ENCODE peak calls at places on chromosomes 3 and 15, in nine cellular contexts. One of them, this sample, is unnamed.

GRCh38 chr3:40924559-40925058 is 274.7 kb upstream of the CTNNB1 start:
- DNase-seq in adrenal gland: no peak
- DNase-seq in fibroblast of lung: no peak
- DNase-seq in body of pancreas: peak; percentile 41
- DNase-seq in prostate gland: no peak
- DNase-seq in stomach: no peak
- DNase-seq in vagina: no peak
- DNase-seq in breast epithelium: no peak
- DNase-seq in psoas muscle: no peak
- DNase-seq in this sample: no peak

GRCh38 chr3:124999897-125000296 is 55.9 kb downstream of the HEG1 start:
- DNase-seq in adrenal gland: no peak
- DNase-seq in fibroblast of lung: no peak
- DNase-seq in body of pancreas: peak; percentile 63
- DNase-seq in prostate gland: no peak
- DNase-seq in stomach: no peak
- DNase-seq in vagina: no peak
- DNase-seq in breast epithelium: no peak
- DNase-seq in psoas muscle: no peak
- DNase-seq in this sample: no peak

GRCh38 chr15:45454825-45455224 is 67.7 kb downstream of the SLC30A4 start:
- DNase-seq in adrenal gland: peak; percentile 26
- DNase-seq in fibroblast of lung: peak; percentile 96
- DNase-seq in body of pancreas: peak; percentile 39
- DNase-seq in prostate gland: peak; percentile 66
- DNase-seq in stomach: peak; percentile 86
- DNase-seq in vagina: no peak
- DNase-seq in breast epithelium: peak; percentile 92
- DNase-seq in psoas muscle: peak; percentile 67
- DNase-seq in this sample: peak; percentile 75

GRCh38 chr3:144643778-144644191 is 672.2 kb downstream of the DIPK2A start:
- DNase-seq in adrenal gland: no peak
- DNase-seq in fibroblast of lung: peak; percentile 56
- DNase-seq in body of pancreas: no peak
- DNase-seq in prostate gland: no peak
- DNase-seq in stomach: no peak
- DNase-seq in vagina: no peak
- DNase-seq in breast epithelium: no peak
- DNase-seq in psoas muscle: no peak
- DNase-seq in this sample: no peak

GRCh38 chr3:102229062-102229655 is 205.7 kb upstream of the ZPLD1 start:
- DNase-seq in adrenal gland: peak; percentile 64
- DNase-seq in fibroblast of lung: peak; percentile 73
- DNase-seq in body of pancreas: peak; percentile 75
- DNase-seq in prostate gland: peak; percentile 71
- DNase-seq in stomach: peak; percentile 80
- DNase-seq in vagina: no peak
- DNase-seq in breast epithelium: peak; percentile 74
- DNase-seq in psoas muscle: peak; percentile 72
- DNase-seq in this sample: peak; percentile 89

GRCh38 chr3:147656023-147656422 is 246.9 kb downstream of the ZIC1 start:
- DNase-seq in adrenal gland: no peak
- DNase-seq in fibroblast of lung: no peak
- DNase-seq in body of pancreas: no peak
- DNase-seq in prostate gland: no peak
- DNase-seq in stomach: no peak
- DNase-seq in vagina: no peak
- DNase-seq in breast epithelium: no peak
- DNase-seq in psoas muscle: no peak
- DNase-seq in this sample: no peak

GRCh38 chr3:119643094-119643493 is 17.3 kb downstream of the POPDC2 start:
- DNase-seq in adrenal gland: no peak
- DNase-seq in fibroblast of lung: peak; percentile 56
- DNase-seq in body of pancreas: no peak
- DNase-seq in prostate gland: no peak
- DNase-seq in stomach: no peak
- DNase-seq in vagina: no peak
- DNase-seq in breast epithelium: no peak
- DNase-seq in psoas muscle: no peak
- DNase-seq in this sample: no peak

GRCh38 chr3:136247855-136248254 is 2.3 kb upstream of the PCCB start:
- DNase-seq in adrenal gland: no peak
- DNase-seq in fibroblast of lung: no peak
- DNase-seq in body of pancreas: no peak
- DNase-seq in prostate gland: no peak
- DNase-seq in stomach: no peak
- DNase-seq in vagina: no peak
- DNase-seq in breast epithelium: no peak
- DNase-seq in psoas muscle: no peak
- DNase-seq in this sample: no peak

GRCh38 chr15:69874321-69874720 is 223.4 kb downstream of the TLE3 start:
- DNase-seq in adrenal gland: no peak
- DNase-seq in fibroblast of lung: no peak
- DNase-seq in body of pancreas: no peak
- DNase-seq in prostate gland: no peak
- DNase-seq in stomach: no peak
- DNase-seq in vagina: no peak
- DNase-seq in breast epithelium: no peak
- DNase-seq in psoas muscle: no peak
- DNase-seq in this sample: no peak

GRCh38 chr15:64894395-64895056 is 17.2 kb upstream of the ANKDD1A start:
- DNase-seq in adrenal gland: no peak
- DNase-seq in fibroblast of lung: no peak
- DNase-seq in body of pancreas: no peak
- DNase-seq in prostate gland: peak; percentile 11
- DNase-seq in stomach: peak; percentile 61
- DNase-seq in vagina: no peak
- DNase-seq in breast epithelium: no peak
- DNase-seq in psoas muscle: peak; percentile 64
- DNase-seq in this sample: peak; percentile 73

GRCh38 chr3:63228677-63229076 is 49.4 kb upstream of the SYNPR start:
- DNase-seq in adrenal gland: peak; percentile 21
- DNase-seq in fibroblast of lung: peak; percentile 69
- DNase-seq in body of pancreas: peak; percentile 23
- DNase-seq in prostate gland: no peak
- DNase-seq in stomach: no peak
- DNase-seq in vagina: no peak
- DNase-seq in breast epithelium: no peak
- DNase-seq in psoas muscle: no peak
- DNase-seq in this sample: peak; percentile 43

GRCh38 chr3:67635257-67635656 is 19.2 kb downstream of the SUCLG2 start:
- DNase-seq in adrenal gland: no peak
- DNase-seq in fibroblast of lung: peak; percentile 85
- DNase-seq in body of pancreas: no peak
- DNase-seq in prostate gland: no peak
- DNase-seq in stomach: no peak
- DNase-seq in vagina: no peak
- DNase-seq in breast epithelium: no peak
- DNase-seq in psoas muscle: no peak
- DNase-seq in this sample: no peak

GRCh38 chr15:58457466-58457965 is 25.7 kb downstream of the LIPC start:
- DNase-seq in adrenal gland: no peak
- DNase-seq in fibroblast of lung: peak; percentile 80
- DNase-seq in body of pancreas: no peak
- DNase-seq in prostate gland: no peak
- DNase-seq in stomach: no peak
- DNase-seq in vagina: no peak
- DNase-seq in breast epithelium: no peak
- DNase-seq in psoas muscle: no peak
- DNase-seq in this sample: no peak

GRCh38 chr3:51408021-51408420 is 16.9 kb downstream of the RBM15B start:
- DNase-seq in adrenal gland: no peak
- DNase-seq in fibroblast of lung: no peak
- DNase-seq in body of pancreas: no peak
- DNase-seq in prostate gland: no peak
- DNase-seq in stomach: no peak
- DNase-seq in vagina: no peak
- DNase-seq in breast epithelium: no peak
- DNase-seq in psoas muscle: no peak
- DNase-seq in this sample: no peak

GRCh38 chr15:89514186-89514585 is 17.8 kb upstream of the RHCG start:
- DNase-seq in adrenal gland: no peak
- DNase-seq in fibroblast of lung: no peak
- DNase-seq in body of pancreas: no peak
- DNase-seq in prostate gland: no peak
- DNase-seq in stomach: no peak
- DNase-seq in vagina: no peak
- DNase-seq in breast epithelium: no peak
- DNase-seq in psoas muscle: no peak
- DNase-seq in this sample: no peak

GRCh38 chr3:196517919-196518318 is 2.8 kb upstream of the SMCO1 start:
- DNase-seq in adrenal gland: no peak
- DNase-seq in fibroblast of lung: no peak
- DNase-seq in body of pancreas: peak; percentile 19
- DNase-seq in prostate gland: no peak
- DNase-seq in stomach: peak; percentile 38
- DNase-seq in vagina: no peak
- DNase-seq in breast epithelium: no peak
- DNase-seq in psoas muscle: no peak
- DNase-seq in this sample: no peak

GRCh38 chr3:164040991-164041390 is 1037.3 kb downstream of the SI start:
- DNase-seq in adrenal gland: no peak
- DNase-seq in fibroblast of lung: no peak
- DNase-seq in body of pancreas: no peak
- DNase-seq in prostate gland: no peak
- DNase-seq in stomach: no peak
- DNase-seq in vagina: no peak
- DNase-seq in breast epithelium: no peak
- DNase-seq in psoas muscle: no peak
- DNase-seq in this sample: no peak

GRCh38 chr3:184345678-184346144 is 8.3 kb downstream of the FAM131A start:
- DNase-seq in adrenal gland: peak; percentile 82
- DNase-seq in fibroblast of lung: peak; percentile 62
- DNase-seq in body of pancreas: peak; percentile 72
- DNase-seq in prostate gland: peak; percentile 73
- DNase-seq in stomach: peak; percentile 66
- DNase-seq in vagina: no peak
- DNase-seq in breast epithelium: peak; percentile 68
- DNase-seq in psoas muscle: peak; percentile 91
- DNase-seq in this sample: peak; percentile 83

GRCh38 chr3:191973820-191974219 is 512.9 kb downstream of the PYDC2 start:
- DNase-seq in adrenal gland: no peak
- DNase-seq in fibroblast of lung: no peak
- DNase-seq in body of pancreas: no peak
- DNase-seq in prostate gland: no peak
- DNase-seq in stomach: no peak
- DNase-seq in vagina: no peak
- DNase-seq in breast epithelium: no peak
- DNase-seq in psoas muscle: no peak
- DNase-seq in this sample: no peak

GRCh38 chr3:20185733-20186599 is at the start of gene SGO1:
- DNase-seq in adrenal gland: peak; percentile 99
- DNase-seq in fibroblast of lung: peak; percentile 97
- DNase-seq in body of pancreas: peak; percentile 99
- DNase-seq in prostate gland: peak; percentile 99
- DNase-seq in stomach: peak; percentile 100
- DNase-seq in vagina: peak; percentile 99
- DNase-seq in breast epithelium: peak; percentile 99
- DNase-seq in psoas muscle: peak; percentile 99
- DNase-seq in this sample: peak; percentile 100

GRCh38 chr3:172303941-172304558 is 144.2 kb downstream of the GHSR start:
- DNase-seq in adrenal gland: no peak
- DNase-seq in fibroblast of lung: no peak
- DNase-seq in body of pancreas: no peak
- DNase-seq in prostate gland: no peak
- DNase-seq in stomach: no peak
- DNase-seq in vagina: no peak
- DNase-seq in breast epithelium: no peak
- DNase-seq in psoas muscle: no peak
- DNase-seq in this sample: no peak
- TF ChIP-seq CTCF in adrenal gland: no peak
- TF ChIP-seq CTCF in fibroblast of lung: peak; percentile 35
- TF ChIP-seq CTCF in body of pancreas: no peak
- TF ChIP-seq CTCF in prostate gland: no peak
- TF ChIP-seq CTCF in stomach: no peak
- TF ChIP-seq CTCF in vagina: no peak
- TF ChIP-seq CTCF in breast epithelium: no peak
- TF ChIP-seq CTCF in psoas muscle: peak; percentile 10
- TF ChIP-seq CTCF in this sample: no peak

DNA sequence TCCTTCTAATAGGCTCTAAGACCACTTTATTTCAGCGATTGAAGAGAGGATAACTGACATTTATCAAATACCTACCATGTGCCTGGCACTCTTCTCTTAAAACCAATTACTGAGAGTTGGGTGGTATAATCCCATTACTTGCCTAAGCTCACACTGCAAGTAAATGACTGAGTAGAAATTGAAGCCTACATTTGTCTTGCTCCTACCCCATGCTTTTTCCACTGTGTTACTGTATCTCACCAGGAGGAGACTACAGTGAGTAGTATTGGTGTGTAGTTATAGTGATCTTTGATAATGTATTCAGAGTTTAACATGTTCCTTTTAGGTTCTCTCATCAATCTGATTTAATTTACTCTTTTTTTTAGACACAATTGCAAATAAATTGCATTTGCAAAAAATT is 20.7 kb downstream of the EIF2A start:
- DNase-seq in adrenal gland: no peak
- DNase-seq in fibroblast of lung: no peak
- DNase-seq in body of pancreas: no peak
- DNase-seq in prostate gland: no peak
- DNase-seq in stomach: no peak
- DNase-seq in vagina: no peak
- DNase-seq in breast epithelium: no peak
- DNase-seq in psoas muscle: no peak
- DNase-seq in this sample: no peak
- H3K36me3 ChIP-seq in adrenal gland: no peaks in the 10 kb centered on the region
- H3K36me3 ChIP-seq in fibroblast of lung: peaks cover 6% of the 10 kb centered on the region
- H3K36me3 ChIP-seq in body of pancreas: peaks cover 35% of the 10 kb centered on the region
- H3K36me3 ChIP-seq in prostate gland: no peaks in the 10 kb centered on the region
- H3K36me3 ChIP-seq in stomach: peaks cover 96% of the 10 kb centered on the region
- H3K36me3 ChIP-seq in vagina: peaks cover 58% of the 10 kb centered on the region
- H3K36me3 ChIP-seq in breast epithelium: peaks cover 4% of the 10 kb centered on the region
- H3K36me3 ChIP-seq in psoas muscle: no peaks in the 10 kb centered on the region
- H3K36me3 ChIP-seq in this sample: no peaks in the 10 kb centered on the region

GRCh38 chr3:42601898-42602581 is 1.6 kb downstream of the NKTR start:
- DNase-seq in adrenal gland: no peak
- DNase-seq in fibroblast of lung: peak; percentile 24
- DNase-seq in body of pancreas: no peak
- DNase-seq in prostate gland: no peak
- DNase-seq in stomach: no peak
- DNase-seq in vagina: no peak
- DNase-seq in breast epithelium: no peak
- DNase-seq in psoas muscle: no peak
- DNase-seq in this sample: no peak
- TF ChIP-seq CTCF in adrenal gland: no peak
- TF ChIP-seq CTCF in fibroblast of lung: peak; percentile 32
- TF ChIP-seq CTCF in body of pancreas: peak; percentile 17
- TF ChIP-seq CTCF in prostate gland: peak; percentile 8
- TF ChIP-seq CTCF in stomach: no peak
- TF ChIP-seq CTCF in vagina: no peak
- TF ChIP-seq CTCF in breast epithelium: no peak
- TF ChIP-seq CTCF in psoas muscle: no peak
- TF ChIP-seq CTCF in this sample: no peak

DNA sequence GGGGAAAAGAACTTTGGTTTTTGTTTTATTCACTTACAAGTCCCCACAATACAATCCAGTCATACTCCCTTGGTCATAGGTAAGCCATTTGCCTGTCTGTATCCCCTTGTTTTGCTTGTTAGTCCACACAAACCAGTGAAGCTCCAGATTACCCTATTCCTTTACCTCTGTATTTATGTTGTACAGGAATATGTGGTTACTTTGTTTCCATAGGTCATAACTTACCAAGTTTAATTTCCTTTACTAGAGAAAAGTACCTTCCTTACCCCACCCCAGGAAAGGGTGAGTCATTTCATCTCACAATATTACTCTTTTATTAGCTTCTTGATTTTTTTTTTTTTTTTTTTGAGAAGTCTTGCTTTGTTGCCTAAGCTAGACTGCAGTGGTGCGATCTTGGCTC is 113.4 kb upstream of the LRRFIP2 start:
- DNase-seq in adrenal gland: no peak
- DNase-seq in fibroblast of lung: peak; percentile 13
- DNase-seq in body of pancreas: no peak
- DNase-seq in prostate gland: no peak
- DNase-seq in stomach: no peak
- DNase-seq in vagina: no peak
- DNase-seq in breast epithelium: no peak
- DNase-seq in psoas muscle: no peak
- DNase-seq in this sample: no peak
- H3K36me3 ChIP-seq in adrenal gland: no peaks in the 10 kb centered on the region
- H3K36me3 ChIP-seq in fibroblast of lung: no peaks in the 10 kb centered on the region
- H3K36me3 ChIP-seq in body of pancreas: peaks cover 13% of the 10 kb centered on the region
- H3K36me3 ChIP-seq in prostate gland: no peaks in the 10 kb centered on the region
- H3K36me3 ChIP-seq in stomach: peaks cover 80% of the 10 kb centered on the region
- H3K36me3 ChIP-seq in vagina: peaks cover 16% of the 10 kb centered on the region
- H3K36me3 ChIP-seq in breast epithelium: peaks cover 10% of the 10 kb centered on the region
- H3K36me3 ChIP-seq in psoas muscle: no peaks in the 10 kb centered on the region
- H3K36me3 ChIP-seq in this sample: no peaks in the 10 kb centered on the region